ENCODE peak calls at places on chromosomes 6 and 20, in four cellular contexts. N is right lobe of liver, B is psoas muscle, E is heart left ventricle. T is an unnamed sample.

GRCh38 chr6:151018035-151018434 is 152.5 kb downstream of the MTHFD1L start:
- DNase-seq in N (no peak), B (no peak), E (no peak), T (no peak)

GRCh38 chr20:40953856-40954255 is 74.8 kb upstream of the TOP1 start:
- DNase-seq in N (no peak), B (no peak), E (no peak), T (no peak)

GRCh38 chr6:7245668-7246393 is 67.2 kb downstream of the SSR1 start:
- DNase-seq in N (no peak), B (no peak), E (peak), T (no peak)

GRCh38 chr6:45376310-45377040 is 1.3 kb downstream of the SUPT3H start:
- DNase-seq in N (no peak), B (no peak), E (no peak), T (no peak)

GRCh38 chr20:22579119-22579427 is 5.3 kb downstream of the FOXA2 start:
- DNase-seq in N (no peak), B (no peak), E (no peak), T (no peak)

GRCh38 chr6:163741743-163742363 is 327.3 kb downstream of the QKI start:
- DNase-seq in N (no peak), B (no peak), E (no peak), T (no peak)

GRCh38 chr6:154071711-154072110 is 32.7 kb downstream of the OPRM1 start:
- DNase-seq in N (no peak), B (no peak), E (no peak), T (no peak)

GRCh38 chr6:166724576-166724975 is 97.5 kb upstream of the RPS6KA2 start:
- DNase-seq in N (no peak), B (no peak), E (no peak), T (no peak)

GRCh38 chr20:16397053-16397452 is 176.2 kb downstream of the KIF16B start:
- DNase-seq in N (no peak), B (peak), E (peak), T (peak)

GRCh38 chr20:37423545-37423944 is 77.6 kb downstream of the SRC start:
- DNase-seq in N (no peak), B (no peak), E (no peak), T (no peak)

DNA sequence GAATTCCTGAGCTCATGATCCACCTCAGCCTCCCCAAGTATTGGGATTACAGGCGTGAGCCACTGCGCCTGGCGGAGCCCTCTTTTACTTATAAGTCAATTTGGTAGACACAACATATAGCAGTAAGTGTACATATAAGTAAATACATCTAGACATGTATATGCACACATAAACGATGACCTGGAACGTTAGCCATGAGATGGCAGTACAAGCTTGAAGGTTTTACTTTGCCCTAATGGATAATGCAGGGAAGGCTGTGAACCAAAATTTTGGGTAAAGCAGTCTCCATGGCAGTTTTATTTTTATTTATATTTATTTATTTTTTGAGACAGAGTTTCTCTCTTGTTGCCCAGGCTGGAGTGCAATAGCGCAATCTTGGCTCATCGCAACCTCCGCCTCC is 2.4 kb upstream of the GNMT start:
- DNase-seq in N (no peak), B (no peak), E (no peak), T (no peak)
- TF ChIP-seq CTCF in N (no peak), B (no peak), E (no peak), T (no peak)

DNA sequence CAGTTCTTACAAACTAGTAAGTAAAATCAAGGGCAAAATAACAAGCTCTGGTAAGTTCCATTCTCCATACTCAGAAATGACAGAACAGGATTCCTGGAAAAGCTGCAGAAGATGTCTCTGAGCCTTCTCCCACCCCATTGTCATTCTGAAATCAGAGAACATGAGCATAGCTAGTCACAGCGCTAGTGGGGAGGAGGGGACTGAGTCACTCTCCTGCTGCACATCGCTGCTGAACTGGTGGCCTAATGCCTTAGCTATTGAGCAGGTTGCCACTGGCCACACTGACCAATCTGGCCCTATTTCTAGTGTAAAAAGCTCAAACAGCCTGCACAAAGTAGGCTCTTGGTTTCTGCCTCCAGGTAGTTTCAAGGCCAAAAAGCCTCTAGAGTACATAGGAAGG is 26.1 kb upstream of the RIPPLY2 start:
- DNase-seq in N (no peak), B (no peak), E (no peak), T (no peak)
- TF ChIP-seq CTCF in N (no peak), B (no peak), E (no peak), T (no peak)

GRCh38 chr6:159633196-159633595 is 59.8 kb downstream of the SOD2 start:
- DNase-seq in N (no peak), B (no peak), E (no peak), T (no peak)
- TF ChIP-seq CTCF in N (peak), B (peak), E (no peak), T (no peak)

GRCh38 chr6:161305860-161306259 is 32.0 kb upstream of the AGPAT4 start:
- DNase-seq in N (no peak), B (no peak), E (no peak), T (no peak)
- TF ChIP-seq CTCF in N (no peak), B (no peak), E (no peak), T (no peak)

DNA sequence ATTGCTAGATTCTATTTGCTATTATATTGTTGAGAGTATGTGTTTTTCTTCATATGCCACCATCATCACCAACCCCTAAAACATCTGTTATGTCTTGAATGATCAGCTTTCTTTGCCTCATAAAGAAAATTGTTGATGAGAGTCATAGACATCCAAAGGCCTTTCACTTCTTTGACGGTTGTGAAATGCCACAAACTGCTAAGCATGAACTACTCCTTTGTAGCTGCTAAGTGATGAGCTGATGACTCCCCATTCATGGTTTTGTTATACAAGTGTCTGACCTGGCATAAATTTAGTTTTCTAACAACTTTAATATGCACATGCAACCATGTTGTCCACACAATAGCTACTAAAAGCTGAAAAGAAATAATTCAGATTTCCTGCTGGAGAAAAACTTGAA is 684 bp upstream of the MED23 start:
- DNase-seq in N (no peak), B (no peak), E (no peak), T (no peak)
- TF ChIP-seq CTCF in N (no peak), B (no peak), E (no peak), T (no peak)